ENCODE peak calls at places on chromosomes 13 and 19, in five cellular contexts. B is AG09309; V is CD8-positive, alpha-beta T cell; H is CD4-positive, CD25-positive, alpha-beta regulatory T cell; E is CD4-positive, alpha-beta T cell. M is an unnamed sample.

GRCh38 chr13:96539791-96540190 is 449.9 kb downstream of the HS6ST3 start:
- DNase-seq in B (no peak), V (no peak), H (no peak), E (no peak), M (no peak)

GRCh38 chr19:54469496-54469934 is 3.6 kb downstream of the CDC42EP5 start:
- DNase-seq in B (no peak), V (no peak), H (no peak), E (no peak), M (no peak)

GRCh38 chr19:48216933-48217332 is 38.8 kb downstream of the CARD8 start:
- DNase-seq in B (no peak), V (no peak), H (no peak), E (no peak), M (no peak)

GRCh38 chr19:30375651-30376050 is 3.5 kb downstream of the ZNF536 start:
- DNase-seq in B (no peak), V (no peak), H (no peak), E (no peak), M (no peak)

GRCh38 chr19:30855475-30855874 is 483.3 kb downstream of the ZNF536 start:
- DNase-seq in B (no peak), V (no peak), H (no peak), E (no peak), M (no peak)

GRCh38 chr19:53662209-53662608 is 30.4 kb downstream of the DPRX start:
- DNase-seq in B (no peak), V (no peak), H (no peak), E (no peak), M (no peak)

GRCh38 chr19:52673014-52673413 is 34.9 kb upstream of the ZNF83 start:
- DNase-seq in B (no peak), V (no peak), H (no peak), E (no peak), M (no peak)

GRCh38 chr13:113052206-113052605 is 53.4 kb upstream of the F7 start:
- DNase-seq in B (no peak), V (no peak), H (no peak), E (no peak), M (no peak)

GRCh38 chr19:35720648-35721047 is 2.8 kb downstream of the KMT2B start:
- DNase-seq in B (no peak), V (no peak), H (no peak), E (no peak), M (no peak)

GRCh38 chr19:6723108-6723618 is 2.7 kb upstream of the C3 start:
- DNase-seq in B (no peak), V (no peak), H (no peak), E (no peak), M (no peak)

GRCh38 chr13:85140192-85140591 is 659.0 kb downstream of the SLITRK6 start:
- DNase-seq in B (no peak), V (no peak), H (no peak), E (no peak), M (no peak)

GRCh38 chr19:41626278-41626677 is 596 bp downstream of the CEACAM4 start:
- DNase-seq in B (no peak), V (no peak), H (no peak), E (no peak), M (no peak)

GRCh38 chr13:51912091-51912490 is 50.3 kb downstream of the CCDC70 start:
- DNase-seq in B (no peak), V (no peak), H (no peak), E (no peak), M (no peak)